ENCODE peak calls at places on chromosomes 7 and 10, in six cellular contexts. One of them, this sample, is unnamed.

GRCh38 chr10:35937538-35937937 is 295.4 kb upstream of the FZD8 start:
- DNase-seq in AG04450: no peak
- DNase-seq in kidney: no peak
- DNase-seq in B cell: no peak
- DNase-seq in mesothelial cell of epicardium: no peak
- DNase-seq in psoas muscle: no peak
- DNase-seq in this sample: no peak

GRCh38 chr7:132708501-132708900 is 132.2 kb upstream of the PLXNA4 start:
- DNase-seq in AG04450: no peak
- DNase-seq in kidney: no peak
- DNase-seq in B cell: no peak
- DNase-seq in mesothelial cell of epicardium: no peak
- DNase-seq in psoas muscle: no peak
- DNase-seq in this sample: no peak

GRCh38 chr7:56030340-56030739 is 20.9 kb downstream of the PSPH start:
- DNase-seq in AG04450: no peak
- DNase-seq in kidney: no peak
- DNase-seq in B cell: no peak
- DNase-seq in mesothelial cell of epicardium: no peak
- DNase-seq in psoas muscle: no peak
- DNase-seq in this sample: no peak

GRCh38 chr7:123643495-123644428 is 11.9 kb upstream of the LMOD2 start:
- DNase-seq in AG04450: no peak
- DNase-seq in kidney: no peak
- DNase-seq in B cell: no peak
- DNase-seq in mesothelial cell of epicardium: no peak
- DNase-seq in psoas muscle: no peak
- DNase-seq in this sample: peak; percentile 5

GRCh38 chr10:96112531-96112930 is 17.6 kb upstream of the ZNF518A start:
- DNase-seq in AG04450: no peak
- DNase-seq in kidney: no peak
- DNase-seq in B cell: no peak
- DNase-seq in mesothelial cell of epicardium: no peak
- DNase-seq in psoas muscle: no peak
- DNase-seq in this sample: no peak

GRCh38 chr10:11612004-11613001 is 853 bp upstream of the USP6NL start:
- DNase-seq in AG04450: no peak
- DNase-seq in kidney: no peak
- DNase-seq in B cell: no peak
- DNase-seq in mesothelial cell of epicardium: no peak
- DNase-seq in psoas muscle: no peak
- DNase-seq in this sample: no peak

GRCh38 chr7:4742051-4742573 is 33.3 kb upstream of the AP5Z1 start:
- DNase-seq in AG04450: no peak
- DNase-seq in kidney: no peak
- DNase-seq in B cell: no peak
- DNase-seq in mesothelial cell of epicardium: no peak
- DNase-seq in psoas muscle: no peak
- DNase-seq in this sample: no peak

GRCh38 chr10:126207313-126207771 is 180.9 kb downstream of the ADAM12 start:
- DNase-seq in AG04450: no peak
- DNase-seq in kidney: no peak
- DNase-seq in B cell: no peak
- DNase-seq in mesothelial cell of epicardium: no peak
- DNase-seq in psoas muscle: no peak
- DNase-seq in this sample: peak; percentile 73

GRCh38 chr7:50335795-50336754 is 31.6 kb downstream of the IKZF1 start:
- DNase-seq in AG04450: no peak
- DNase-seq in kidney: peak; percentile 83
- DNase-seq in B cell: peak; percentile 80
- DNase-seq in mesothelial cell of epicardium: no peak
- DNase-seq in psoas muscle: peak; percentile 56
- DNase-seq in this sample: no peak

GRCh38 chr7:138460649-138461607 is 869 bp downstream of the TRIM24 start:
- DNase-seq in AG04450: no peak
- DNase-seq in kidney: peak; percentile 88
- DNase-seq in B cell: peak; percentile 48
- DNase-seq in mesothelial cell of epicardium: peak; percentile 66
- DNase-seq in psoas muscle: peak; percentile 74
- DNase-seq in this sample: no peak

GRCh38 chr7:108109216-108109908 is 20.8 kb downstream of the LAMB4 start:
- DNase-seq in AG04450: no peak
- DNase-seq in kidney: no peak
- DNase-seq in B cell: no peak
- DNase-seq in mesothelial cell of epicardium: no peak
- DNase-seq in psoas muscle: no peak
- DNase-seq in this sample: no peak

GRCh38 chr7:3198316-3198715 is 102.7 kb upstream of the SDK1 start:
- DNase-seq in AG04450: no peak
- DNase-seq in kidney: no peak
- DNase-seq in B cell: no peak
- DNase-seq in mesothelial cell of epicardium: no peak
- DNase-seq in psoas muscle: no peak
- DNase-seq in this sample: no peak

GRCh38 chr7:136868496-136869005 is at the start of gene CHRM2:
- DNase-seq in AG04450: peak; percentile 50
- DNase-seq in kidney: no peak
- DNase-seq in B cell: no peak
- DNase-seq in mesothelial cell of epicardium: no peak
- DNase-seq in psoas muscle: peak; percentile 13
- DNase-seq in this sample: peak; percentile 46

GRCh38 chr7:1758417-1758858 is 88.4 kb downstream of the ELFN1 start:
- DNase-seq in AG04450: no peak
- DNase-seq in kidney: peak; percentile 72
- DNase-seq in B cell: peak; percentile 29
- DNase-seq in mesothelial cell of epicardium: no peak
- DNase-seq in psoas muscle: peak; percentile 76
- DNase-seq in this sample: no peak

GRCh38 chr10:132848306-132848705 is 62.4 kb upstream of the NKX6-2 start:
- DNase-seq in AG04450: no peak
- DNase-seq in kidney: no peak
- DNase-seq in B cell: no peak
- DNase-seq in mesothelial cell of epicardium: peak; percentile 39
- DNase-seq in psoas muscle: no peak
- DNase-seq in this sample: no peak

GRCh38 chr10:15842493-15843169 is 17.7 kb downstream of the MINDY3 start:
- DNase-seq in AG04450: no peak
- DNase-seq in kidney: no peak
- DNase-seq in B cell: no peak
- DNase-seq in mesothelial cell of epicardium: no peak
- DNase-seq in psoas muscle: no peak
- DNase-seq in this sample: no peak

GRCh38 chr10:77836299-77836820 is 90.2 kb downstream of the DLG5 start:
- DNase-seq in AG04450: no peak
- DNase-seq in kidney: peak; percentile 81
- DNase-seq in B cell: peak; percentile 54
- DNase-seq in mesothelial cell of epicardium: no peak
- DNase-seq in psoas muscle: peak; percentile 78
- DNase-seq in this sample: no peak

GRCh38 chr10:53573498-53573897 is 800.9 kb upstream of the MBL2 start:
- DNase-seq in AG04450: no peak
- DNase-seq in kidney: no peak
- DNase-seq in B cell: no peak
- DNase-seq in mesothelial cell of epicardium: no peak
- DNase-seq in psoas muscle: no peak
- DNase-seq in this sample: no peak

GRCh38 chr7:5284304-5285281 is 1.9 kb downstream of the SLC29A4 start:
- DNase-seq in AG04450: no peak
- DNase-seq in kidney: peak; percentile 89
- DNase-seq in B cell: no peak
- DNase-seq in mesothelial cell of epicardium: peak; percentile 53
- DNase-seq in psoas muscle: no peak
- DNase-seq in this sample: no peak

GRCh38 chr7:71145906-71146901 is 14.3 kb downstream of the GALNT17 start:
- DNase-seq in AG04450: no peak
- DNase-seq in kidney: no peak
- DNase-seq in B cell: no peak
- DNase-seq in mesothelial cell of epicardium: no peak
- DNase-seq in psoas muscle: no peak
- DNase-seq in this sample: no peak

GRCh38 chr10:282294-283139 is 147.3 kb downstream of the ZMYND11 start:
- DNase-seq in AG04450: peak; percentile 7
- DNase-seq in kidney: no peak
- DNase-seq in B cell: no peak
- DNase-seq in mesothelial cell of epicardium: no peak
- DNase-seq in psoas muscle: no peak
- DNase-seq in this sample: no peak

GRCh38 chr7:36760856-36761762 is 36.8 kb upstream of the AOAH start:
- DNase-seq in AG04450: no peak
- DNase-seq in kidney: no peak
- DNase-seq in B cell: no peak
- DNase-seq in mesothelial cell of epicardium: no peak
- DNase-seq in psoas muscle: no peak
- DNase-seq in this sample: no peak

DNA sequence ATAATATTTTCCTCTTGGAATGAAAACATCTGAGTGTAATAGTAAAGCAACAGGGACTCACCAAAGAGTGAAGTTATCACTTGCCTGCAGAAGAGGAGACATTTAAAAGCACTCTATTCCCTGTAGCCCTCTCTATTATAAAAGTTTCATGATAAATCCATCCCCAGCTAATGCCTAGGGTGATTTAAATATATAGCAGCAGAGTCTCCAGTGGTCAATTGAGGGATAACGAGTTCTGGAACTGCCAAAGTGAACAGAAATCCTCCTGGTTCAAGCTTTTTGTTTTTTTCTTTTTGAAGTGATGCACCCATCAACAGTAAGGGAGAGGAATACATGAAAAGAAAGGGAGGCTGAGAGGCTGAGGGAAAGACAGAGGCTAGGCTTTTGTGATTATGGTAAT is 87.3 kb downstream of the EVX1 start:
- DNase-seq in AG04450: no peak
- DNase-seq in kidney: no peak
- DNase-seq in B cell: no peak
- DNase-seq in mesothelial cell of epicardium: no peak
- DNase-seq in psoas muscle: no peak
- DNase-seq in this sample: no peak
- TF ChIP-seq CTCF in AG04450: no peak
- TF ChIP-seq CTCF in kidney: no peak
- TF ChIP-seq CTCF in B cell: no peak
- TF ChIP-seq CTCF in mesothelial cell of epicardium: no peak
- TF ChIP-seq CTCF in psoas muscle: no peak
- TF ChIP-seq CTCF in this sample: peak; percentile 1

GRCh38 chr7:75808106-75808505 is 5.5 kb downstream of the CCL24 start:
- DNase-seq in AG04450: no peak
- DNase-seq in kidney: no peak
- DNase-seq in B cell: no peak
- DNase-seq in mesothelial cell of epicardium: no peak
- DNase-seq in psoas muscle: no peak
- DNase-seq in this sample: no peak
- TF ChIP-seq CTCF in AG04450: no peak
- TF ChIP-seq CTCF in kidney: no peak
- TF ChIP-seq CTCF in B cell: no peak
- TF ChIP-seq CTCF in mesothelial cell of epicardium: no peak
- TF ChIP-seq CTCF in psoas muscle: no peak
- TF ChIP-seq CTCF in this sample: no peak

GRCh38 chr10:121823993-121824463 is 103.8 kb downstream of the ATE1 start:
- DNase-seq in AG04450: no peak
- DNase-seq in kidney: no peak
- DNase-seq in B cell: no peak
- DNase-seq in mesothelial cell of epicardium: no peak
- DNase-seq in psoas muscle: no peak
- DNase-seq in this sample: peak; percentile 3
- TF ChIP-seq CTCF in AG04450: peak; percentile 81
- TF ChIP-seq CTCF in kidney: peak; percentile 31
- TF ChIP-seq CTCF in B cell: peak; percentile 69
- TF ChIP-seq CTCF in mesothelial cell of epicardium: peak; percentile 79
- TF ChIP-seq CTCF in psoas muscle: peak; percentile 60
- TF ChIP-seq CTCF in this sample: peak; percentile 71

DNA sequence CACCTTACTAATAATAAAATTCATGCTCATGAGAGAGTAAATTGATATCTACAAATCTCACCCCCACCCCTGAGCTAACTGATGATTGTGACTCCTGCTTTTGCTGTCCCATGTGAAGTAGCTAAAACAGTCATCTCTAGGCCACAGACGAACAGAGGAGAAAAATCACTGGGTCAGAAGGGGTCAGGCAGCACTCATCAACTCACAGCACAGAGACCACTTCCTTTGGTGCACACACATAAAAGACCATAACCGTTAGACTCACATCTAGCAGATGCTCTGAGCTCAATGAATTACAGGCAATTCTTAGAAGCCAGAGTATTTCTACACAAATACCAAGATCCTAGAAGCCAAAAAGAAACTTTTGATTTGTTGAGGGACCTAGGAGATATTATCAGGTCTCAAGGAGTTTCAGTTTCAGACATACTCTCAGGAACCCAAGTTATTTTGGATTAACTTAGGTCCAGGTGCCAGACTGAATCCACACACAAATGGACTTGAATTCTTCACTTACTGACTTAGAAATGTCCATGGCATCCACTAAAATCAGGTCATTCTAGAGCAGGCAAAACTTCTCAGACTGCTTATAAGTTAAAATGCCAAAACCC is 65.0 kb upstream of the TES start:
- DNase-seq in AG04450: no peak
- DNase-seq in kidney: no peak
- DNase-seq in B cell: no peak
- DNase-seq in mesothelial cell of epicardium: no peak
- DNase-seq in psoas muscle: no peak
- DNase-seq in this sample: no peak
- TF ChIP-seq CTCF in AG04450: no peak
- TF ChIP-seq CTCF in kidney: no peak
- TF ChIP-seq CTCF in B cell: no peak
- TF ChIP-seq CTCF in mesothelial cell of epicardium: no peak
- TF ChIP-seq CTCF in psoas muscle: no peak
- TF ChIP-seq CTCF in this sample: no peak

This sample was measured in AG09319.